ENCODE peak calls at places on chromosomes 4 and X, in seven cellular contexts. One of them, this sample, is unnamed.

GRCh38 chr4:76365636-76366035 is 55.3 kb downstream of the CCDC158 start:
- DNase-seq in ovary: no peak
- DNase-seq in fibroblast of lung: peak; percentile 11
- DNase-seq in aorta: no peak
- DNase-seq in CD8-positive, alpha-beta memory T cell: no peak
- DNase-seq in neural progenitor cell: no peak
- DNase-seq in heart left ventricle: no peak
- DNase-seq in this sample: no peak

GRCh38 chr4:73832651-73833237 is 3.7 kb upstream of the CXCL6 start:
- DNase-seq in ovary: no peak
- DNase-seq in fibroblast of lung: peak; percentile 42
- DNase-seq in aorta: no peak
- DNase-seq in CD8-positive, alpha-beta memory T cell: no peak
- DNase-seq in neural progenitor cell: no peak
- DNase-seq in heart left ventricle: no peak
- DNase-seq in this sample: no peak

GRCh38 chr4:117064297-117064696 is 21.1 kb downstream of the TRAM1L1 start:
- DNase-seq in ovary: no peak
- DNase-seq in fibroblast of lung: no peak
- DNase-seq in aorta: no peak
- DNase-seq in CD8-positive, alpha-beta memory T cell: no peak
- DNase-seq in neural progenitor cell: no peak
- DNase-seq in heart left ventricle: no peak
- DNase-seq in this sample: no peak

GRCh38 chr4:113979157-113979972 is at the start of gene ARSJ:
- DNase-seq in ovary: peak; percentile 85
- DNase-seq in fibroblast of lung: peak; percentile 81
- DNase-seq in aorta: peak; percentile 92
- DNase-seq in CD8-positive, alpha-beta memory T cell: peak; percentile 9
- DNase-seq in neural progenitor cell: peak; percentile 76
- DNase-seq in heart left ventricle: peak; percentile 55
- DNase-seq in this sample: peak; percentile 67

GRCh38 chr4:185677915-185678314 is 134.1 kb downstream of the SORBS2 start:
- DNase-seq in ovary: no peak
- DNase-seq in fibroblast of lung: no peak
- DNase-seq in aorta: no peak
- DNase-seq in CD8-positive, alpha-beta memory T cell: no peak
- DNase-seq in neural progenitor cell: no peak
- DNase-seq in heart left ventricle: no peak
- DNase-seq in this sample: no peak

GRCh38 chr4:79759793-79760192 is 313.2 kb downstream of the ANTXR2 start:
- DNase-seq in ovary: no peak
- DNase-seq in fibroblast of lung: no peak
- DNase-seq in aorta: no peak
- DNase-seq in CD8-positive, alpha-beta memory T cell: no peak
- DNase-seq in neural progenitor cell: no peak
- DNase-seq in heart left ventricle: no peak
- DNase-seq in this sample: no peak

GRCh38 chr4:87632469-87632868 is 17.6 kb upstream of the DMP1 start:
- DNase-seq in ovary: no peak
- DNase-seq in fibroblast of lung: no peak
- DNase-seq in aorta: no peak
- DNase-seq in CD8-positive, alpha-beta memory T cell: no peak
- DNase-seq in neural progenitor cell: no peak
- DNase-seq in heart left ventricle: no peak
- DNase-seq in this sample: no peak

GRCh38 chr4:120071192-120071795 is 4.6 kb upstream of the MAD2L1 start:
- DNase-seq in ovary: no peak
- DNase-seq in fibroblast of lung: peak; percentile 88
- DNase-seq in aorta: no peak
- DNase-seq in CD8-positive, alpha-beta memory T cell: peak; percentile 41
- DNase-seq in neural progenitor cell: peak; percentile 59
- DNase-seq in heart left ventricle: no peak
- DNase-seq in this sample: no peak

GRCh38 chr4:4856071-4857000 is 3.1 kb upstream of the MSX1 start:
- DNase-seq in ovary: peak; percentile 35
- DNase-seq in fibroblast of lung: no peak
- DNase-seq in aorta: no peak
- DNase-seq in CD8-positive, alpha-beta memory T cell: no peak
- DNase-seq in neural progenitor cell: peak; percentile 75
- DNase-seq in heart left ventricle: no peak
- DNase-seq in this sample: no peak

GRCh38 chr4:42412251-42412650 is 15.0 kb downstream of the SHISA3 start:
- DNase-seq in ovary: no peak
- DNase-seq in fibroblast of lung: peak; percentile 94
- DNase-seq in aorta: no peak
- DNase-seq in CD8-positive, alpha-beta memory T cell: no peak
- DNase-seq in neural progenitor cell: no peak
- DNase-seq in heart left ventricle: no peak
- DNase-seq in this sample: no peak

GRCh38 chr4:186622788-186623464 is 67.6 kb upstream of the MTNR1A start:
- DNase-seq in ovary: no peak
- DNase-seq in fibroblast of lung: peak; percentile 40
- DNase-seq in aorta: peak; percentile 81
- DNase-seq in CD8-positive, alpha-beta memory T cell: no peak
- DNase-seq in neural progenitor cell: no peak
- DNase-seq in heart left ventricle: peak; percentile 38
- DNase-seq in this sample: no peak

GRCh38 chrX:136652822-136653723 is 5.1 kb downstream of the CD40LG start:
- DNase-seq in ovary: no peak
- DNase-seq in fibroblast of lung: no peak
- DNase-seq in aorta: no peak
- DNase-seq in CD8-positive, alpha-beta memory T cell: no peak
- DNase-seq in neural progenitor cell: no peak
- DNase-seq in heart left ventricle: no peak
- DNase-seq in this sample: peak; percentile 59

GRCh38 chr4:37008199-37008598 is 236.3 kb upstream of the NWD2 start:
- DNase-seq in ovary: no peak
- DNase-seq in fibroblast of lung: peak; percentile 5
- DNase-seq in aorta: no peak
- DNase-seq in CD8-positive, alpha-beta memory T cell: no peak
- DNase-seq in neural progenitor cell: no peak
- DNase-seq in heart left ventricle: no peak
- DNase-seq in this sample: no peak

GRCh38 chr4:112526061-112526460 is 10.1 kb upstream of the NEUROG2 start:
- DNase-seq in ovary: no peak
- DNase-seq in fibroblast of lung: no peak
- DNase-seq in aorta: no peak
- DNase-seq in CD8-positive, alpha-beta memory T cell: no peak
- DNase-seq in neural progenitor cell: no peak
- DNase-seq in heart left ventricle: no peak
- DNase-seq in this sample: no peak

GRCh38 chr4:101348367-101348827 is 1.1 kb upstream of the PPP3CA start:
- DNase-seq in ovary: no peak
- DNase-seq in fibroblast of lung: no peak
- DNase-seq in aorta: no peak
- DNase-seq in CD8-positive, alpha-beta memory T cell: no peak
- DNase-seq in neural progenitor cell: no peak
- DNase-seq in heart left ventricle: peak; percentile 44
- DNase-seq in this sample: no peak

GRCh38 chrX:54921427-54922021 is 900 bp downstream of the TRO start:
- DNase-seq in ovary: peak; percentile 79
- DNase-seq in fibroblast of lung: peak; percentile 80
- DNase-seq in aorta: peak; percentile 88
- DNase-seq in CD8-positive, alpha-beta memory T cell: peak; percentile 47
- DNase-seq in neural progenitor cell: peak; percentile 92
- DNase-seq in heart left ventricle: peak; percentile 69
- DNase-seq in this sample: peak; percentile 72

GRCh38 chr4:152398060-152398459 is 137.8 kb downstream of the FBXW7 start:
- DNase-seq in ovary: no peak
- DNase-seq in fibroblast of lung: peak; percentile 46
- DNase-seq in aorta: no peak
- DNase-seq in CD8-positive, alpha-beta memory T cell: no peak
- DNase-seq in neural progenitor cell: peak; percentile 27
- DNase-seq in heart left ventricle: no peak
- DNase-seq in this sample: no peak

GRCh38 chr4:118969359-118969758 is 80.7 kb downstream of the SYNPO2 start:
- DNase-seq in ovary: peak; percentile 67
- DNase-seq in fibroblast of lung: peak; percentile 88
- DNase-seq in aorta: peak; percentile 77
- DNase-seq in CD8-positive, alpha-beta memory T cell: no peak
- DNase-seq in neural progenitor cell: peak; percentile 44
- DNase-seq in heart left ventricle: peak; percentile 59
- DNase-seq in this sample: peak; percentile 72

GRCh38 chr4:106583108-106583507 is 214.5 kb upstream of the GIMD1 start:
- DNase-seq in ovary: no peak
- DNase-seq in fibroblast of lung: no peak
- DNase-seq in aorta: no peak
- DNase-seq in CD8-positive, alpha-beta memory T cell: no peak
- DNase-seq in neural progenitor cell: no peak
- DNase-seq in heart left ventricle: no peak
- DNase-seq in this sample: no peak

GRCh38 chrX:11886745-11887144 is 128.7 kb downstream of the MSL3 start:
- DNase-seq in ovary: no peak
- DNase-seq in fibroblast of lung: no peak
- DNase-seq in aorta: no peak
- DNase-seq in CD8-positive, alpha-beta memory T cell: no peak
- DNase-seq in neural progenitor cell: no peak
- DNase-seq in heart left ventricle: no peak
- DNase-seq in this sample: no peak

GRCh38 chrX:11887175-11887574 is 129.1 kb downstream of the MSL3 start:
- DNase-seq in ovary: no peak
- DNase-seq in fibroblast of lung: no peak
- DNase-seq in aorta: no peak
- DNase-seq in CD8-positive, alpha-beta memory T cell: no peak
- DNase-seq in neural progenitor cell: no peak
- DNase-seq in heart left ventricle: no peak
- DNase-seq in this sample: no peak

GRCh38 chrX:11881485-11882170 is 123.6 kb downstream of the MSL3 start:
- DNase-seq in ovary: no peak
- DNase-seq in fibroblast of lung: no peak
- DNase-seq in aorta: no peak
- DNase-seq in CD8-positive, alpha-beta memory T cell: no peak
- DNase-seq in neural progenitor cell: no peak
- DNase-seq in heart left ventricle: no peak
- DNase-seq in this sample: no peak
- H3K27ac ChIP-seq in ovary: no peak overlapping the region
- H3K27ac ChIP-seq in fibroblast of lung: no peak overlapping the region
- H3K27ac ChIP-seq in aorta: no peak overlapping the region
- H3K27ac ChIP-seq in CD8-positive, alpha-beta memory T cell: no peak overlapping the region
- H3K27ac ChIP-seq in neural progenitor cell: no peak overlapping the region
- H3K27ac ChIP-seq in heart left ventricle: no peak overlapping the region
- H3K27ac ChIP-seq in this sample: no peak overlapping the region

GRCh38 chr4:8592366-8593267 is at the start of gene CPZ:
- DNase-seq in ovary: peak; percentile 91
- DNase-seq in fibroblast of lung: peak; percentile 11
- DNase-seq in aorta: peak; percentile 77
- DNase-seq in CD8-positive, alpha-beta memory T cell: no peak
- DNase-seq in neural progenitor cell: peak; percentile 88
- DNase-seq in heart left ventricle: no peak
- DNase-seq in this sample: no peak

GRCh38 chr4:8591626-8592365 is 769 bp upstream of the CPZ start:
- DNase-seq in ovary: peak; percentile 43
- DNase-seq in fibroblast of lung: no peak
- DNase-seq in aorta: no peak
- DNase-seq in CD8-positive, alpha-beta memory T cell: no peak
- DNase-seq in neural progenitor cell: peak; percentile 36
- DNase-seq in heart left ventricle: no peak
- DNase-seq in this sample: no peak

GRCh38 chr4:8595237-8596087 is 2.9 kb downstream of the CPZ start:
- DNase-seq in ovary: peak; percentile 66
- DNase-seq in fibroblast of lung: no peak
- DNase-seq in aorta: no peak
- DNase-seq in CD8-positive, alpha-beta memory T cell: no peak
- DNase-seq in neural progenitor cell: no peak
- DNase-seq in heart left ventricle: no peak
- DNase-seq in this sample: no peak

GRCh38 chr4:8594097-8595038 is 1.8 kb downstream of the CPZ start:
- DNase-seq in ovary: peak; percentile 73
- DNase-seq in fibroblast of lung: peak; percentile 78
- DNase-seq in aorta: no peak
- DNase-seq in CD8-positive, alpha-beta memory T cell: no peak
- DNase-seq in neural progenitor cell: peak; percentile 93
- DNase-seq in heart left ventricle: peak; percentile 46
- DNase-seq in this sample: no peak

GRCh38 chr4:8593268-8594096 is 917 bp downstream of the CPZ start:
- DNase-seq in ovary: peak; percentile 70
- DNase-seq in fibroblast of lung: no peak
- DNase-seq in aorta: no peak
- DNase-seq in CD8-positive, alpha-beta memory T cell: no peak
- DNase-seq in neural progenitor cell: peak; percentile 44
- DNase-seq in heart left ventricle: no peak
- DNase-seq in this sample: no peak
- H3K4me3 ChIP-seq in ovary: peak overlapping the region; percentile 45
- H3K4me3 ChIP-seq in fibroblast of lung: peak overlapping the region; percentile 28
- H3K4me3 ChIP-seq in aorta: no peak overlapping the region
- H3K4me3 ChIP-seq in CD8-positive, alpha-beta memory T cell: no peak overlapping the region
- H3K4me3 ChIP-seq in neural progenitor cell: peak overlapping the region; percentile 61
- H3K4me3 ChIP-seq in heart left ventricle: no peak overlapping the region
- H3K4me3 ChIP-seq in this sample: no peak overlapping the region

DNA sequence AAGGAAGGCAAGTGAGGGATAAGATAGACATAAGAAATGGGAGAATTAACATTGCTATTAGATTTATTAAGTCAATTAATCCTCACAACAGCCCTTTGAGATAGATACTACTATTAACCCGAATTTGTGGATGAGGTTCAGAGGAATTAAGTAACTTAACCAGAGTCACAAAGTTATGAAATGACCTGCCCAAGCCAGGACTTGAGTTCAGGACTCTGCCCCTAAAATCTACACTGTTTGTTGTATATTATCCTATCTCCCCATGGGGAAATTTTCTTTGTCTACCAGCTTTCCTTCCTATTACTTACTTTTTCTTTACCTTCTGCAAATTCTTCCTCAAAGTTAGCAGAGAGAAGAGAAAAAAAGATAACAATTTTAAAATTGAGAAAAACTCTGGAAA is 33.4 kb upstream of the UBQLN2 start:
- DNase-seq in ovary: no peak
- DNase-seq in fibroblast of lung: no peak
- DNase-seq in aorta: no peak
- DNase-seq in CD8-positive, alpha-beta memory T cell: no peak
- DNase-seq in neural progenitor cell: no peak
- DNase-seq in heart left ventricle: no peak
- DNase-seq in this sample: no peak
- H3K9me3 ChIP-seq in ovary: no peaks in the 10 kb centered on the region
- H3K9me3 ChIP-seq in fibroblast of lung: no peaks in the 10 kb centered on the region
- H3K9me3 ChIP-seq in aorta: no peaks in the 10 kb centered on the region
- H3K9me3 ChIP-seq in CD8-positive, alpha-beta memory T cell: no peaks in the 10 kb centered on the region
- H3K9me3 ChIP-seq in neural progenitor cell: peaks cover 4% of the 10 kb centered on the region
- H3K9me3 ChIP-seq in heart left ventricle: no peaks in the 10 kb centered on the region
- H3K9me3 ChIP-seq in this sample: no peaks in the 10 kb centered on the region

DNA sequence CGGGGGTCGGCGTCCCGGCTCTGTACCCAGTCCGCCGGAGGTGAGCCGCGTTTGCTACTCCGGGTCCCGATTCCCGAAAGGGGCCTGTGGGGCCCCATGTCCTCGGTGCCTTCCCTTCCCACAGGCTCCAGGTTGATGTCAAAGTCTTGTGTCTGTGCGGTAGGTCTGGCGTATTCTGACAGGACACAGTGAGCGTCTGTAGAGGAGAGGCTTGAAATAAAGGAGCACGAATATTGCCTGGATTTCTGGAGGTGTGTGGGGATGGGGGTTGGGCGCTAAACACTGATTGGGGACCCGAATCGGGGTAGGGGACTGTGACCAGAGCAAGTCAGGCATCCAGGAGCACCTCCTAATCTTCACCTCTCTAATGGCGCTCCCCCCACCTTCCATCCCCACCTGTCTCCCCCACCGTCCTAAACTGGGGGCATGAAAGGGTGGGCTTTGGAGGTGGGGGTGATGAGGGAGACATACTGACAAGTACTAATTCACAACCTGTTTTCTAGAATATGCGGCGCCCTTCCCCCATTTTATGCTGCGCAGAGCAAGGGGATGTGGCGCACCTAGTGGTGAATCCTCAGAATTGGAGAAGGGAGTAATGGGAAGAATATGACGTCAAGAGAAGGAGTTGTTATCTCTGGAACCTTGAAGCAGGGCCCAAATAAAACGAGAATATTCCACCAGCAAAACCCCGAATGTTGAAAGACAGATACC is 874 bp downstream of the GPRASP2 start:
- DNase-seq in ovary: peak; percentile 76
- DNase-seq in fibroblast of lung: peak; percentile 55
- DNase-seq in aorta: no peak
- DNase-seq in CD8-positive, alpha-beta memory T cell: peak; percentile 25
- DNase-seq in neural progenitor cell: peak; percentile 33
- DNase-seq in heart left ventricle: peak; percentile 47
- DNase-seq in this sample: peak; percentile 36
- H3K27ac ChIP-seq in ovary: peak overlapping the region; percentile 93
- H3K27ac ChIP-seq in fibroblast of lung: peak overlapping the region; percentile 59
- H3K27ac ChIP-seq in aorta: peak overlapping the region; percentile 66
- H3K27ac ChIP-seq in CD8-positive, alpha-beta memory T cell: no peak overlapping the region
- H3K27ac ChIP-seq in neural progenitor cell: no peak overlapping the region
- H3K27ac ChIP-seq in heart left ventricle: peak overlapping the region; percentile 85
- H3K27ac ChIP-seq in this sample: peak overlapping the region; percentile 58

This sample was measured in psoas muscle.